ENCODE peak calls at places on chromosomes 1 and 21, in seven cellular contexts. A is H1, E is GM12878, P is HCT116, U is K562, T is SK-N-SH, O is HepG2. V is an unnamed sample. For H3K9me3, the result is how much of the 10 kb centered on the place peaks cover.

GRCh38 chr1:87805661-87806376 is 477.1 kb downstream of the LMO4 start:
- DNase-seq in A (no peak), E (no peak), P (peak), U (no peak), T (no peak), O (peak), V (no peak)

GRCh38 chr1:214927791-214928190 is 154.7 kb upstream of the KCNK2 start:
- DNase-seq in A (no peak), E (no peak), P (no peak), U (no peak), T (no peak), O (no peak), V (no peak)

GRCh38 chr1:8406946-8407345 is 89.0 kb downstream of the SLC45A1 start:
- DNase-seq in A (no peak), E (no peak), P (no peak), U (no peak), T (no peak), O (no peak), V (no peak)

GRCh38 chr1:152442291-152442690 is 28.2 kb upstream of the CRNN start:
- DNase-seq in A (no peak), E (no peak), P (no peak), U (no peak), T (no peak), O (no peak), V (no peak)

GRCh38 chr1:198686069-198686728 is 47.4 kb downstream of the PTPRC start:
- DNase-seq in A (no peak), E (no peak), P (peak), U (no peak), T (no peak), O (peak), V (no peak)

GRCh38 chr1:56302878-56303277 is 276.5 kb downstream of the PLPP3 start:
- DNase-seq in A (no peak), E (no peak), P (no peak), U (no peak), T (no peak), O (no peak), V (no peak)

GRCh38 chr21:42786884-42787283 is 92.5 kb downstream of the WDR4 start:
- DNase-seq in A (no peak), E (no peak), P (no peak), U (no peak), T (no peak), O (no peak), V (no peak)

GRCh38 chr1:17070163-17070525 is 16.3 kb upstream of the SDHB start:
- DNase-seq in A (no peak), E (no peak), P (no peak), U (no peak), T (no peak), O (no peak), V (no peak)

GRCh38 chr1:162147760-162148159 is 78.3 kb downstream of the NOS1AP start:
- DNase-seq in A (no peak), E (no peak), P (no peak), U (no peak), T (no peak), O (peak), V (no peak)

GRCh38 chr1:107433635-107434378 is 293.0 kb downstream of the NTNG1 start:
- DNase-seq in A (no peak), E (no peak), P (no peak), U (no peak), T (no peak), O (no peak), V (no peak)

GRCh38 chr1:5423109-5423508 is 569.1 kb downstream of the NPHP4 start:
- DNase-seq in A (no peak), E (no peak), P (no peak), U (no peak), T (peak), O (no peak), V (no peak)

GRCh38 chr1:41560496-41560895 is 76.0 kb upstream of the EDN2 start:
- DNase-seq in A (no peak), E (no peak), P (no peak), U (no peak), T (no peak), O (no peak), V (no peak)

GRCh38 chr1:95572962-95573361 is 339.0 kb downstream of the RWDD3 start:
- DNase-seq in A (no peak), E (no peak), P (no peak), U (no peak), T (no peak), O (no peak), V (no peak)

GRCh38 chr1:22789356-22789994 is 78.8 kb downstream of the EPHB2 start:
- DNase-seq in A (no peak), E (no peak), P (no peak), U (no peak), T (no peak), O (no peak), V (no peak)

GRCh38 chr21:24939288-24939687 is 668.0 kb downstream of the MRPL39 start:
- DNase-seq in A (no peak), E (no peak), P (no peak), U (no peak), T (no peak), O (no peak), V (no peak)

GRCh38 chr1:212814989-212815388 is 23.3 kb downstream of the TATDN3 start:
- DNase-seq in A (no peak), E (no peak), P (no peak), U (no peak), T (peak), O (peak), V (no peak)

GRCh38 chr1:230749150-230749549 is 2.0 kb downstream of the CAPN9 start:
- DNase-seq in A (no peak), E (peak), P (no peak), U (no peak), T (no peak), O (no peak), V (no peak)

GRCh38 chr1:109262231-109263010 is 13.1 kb downstream of the CELSR2 start:
- DNase-seq in A (no peak), E (no peak), P (no peak), U (no peak), T (no peak), O (no peak), V (no peak)

GRCh38 chr21:33412832-33413519 is 9.8 kb downstream of the IFNGR2 start:
- DNase-seq in A (no peak), E (no peak), P (no peak), U (no peak), T (no peak), O (peak), V (no peak)

GRCh38 chr1:204669579-204669978 is 16.0 kb downstream of the LRRN2 start:
- DNase-seq in A (no peak), E (no peak), P (no peak), U (no peak), T (no peak), O (no peak), V (no peak)

GRCh38 chr1:14108356-14109275 is 408.6 kb downstream of the PRDM2 start:
- DNase-seq in A (no peak), E (no peak), P (no peak), U (no peak), T (no peak), O (no peak), V (no peak)

GRCh38 chr1:197621761-197622160 is 153.5 kb downstream of the DENND1B start:
- DNase-seq in A (no peak), E (no peak), P (no peak), U (no peak), T (no peak), O (no peak), V (no peak)

GRCh38 chr1:156838972-156839371 is 19.9 kb downstream of the INSRR start:
- DNase-seq in A (peak), E (no peak), P (no peak), U (peak), T (peak), O (no peak), V (peak)

GRCh38 chr1:114522264-114522575 is 11.2 kb upstream of the TRIM33 start:
- DNase-seq in A (no peak), E (no peak), P (no peak), U (peak), T (no peak), O (no peak), V (no peak)

GRCh38 chr1:29650476-29650875 is 414.2 kb downstream of the PTPRU start:
- DNase-seq in A (no peak), E (no peak), P (no peak), U (no peak), T (no peak), O (no peak), V (no peak)

GRCh38 chr1:79539001-79539400 is 532.5 kb upstream of the ADGRL4 start:
- DNase-seq in A (no peak), E (no peak), P (no peak), U (no peak), T (no peak), O (no peak), V (no peak)

GRCh38 chr1:244082969-244083368 is 31.9 kb downstream of the ZBTB18 start:
- DNase-seq in A (no peak), E (no peak), P (no peak), U (no peak), T (no peak), O (no peak), V (no peak)

GRCh38 chr1:74512516-74512915 is at the start of gene LRRC53:
- DNase-seq in A (no peak), E (no peak), P (no peak), U (no peak), T (no peak), O (no peak), V (no peak)

GRCh38 chr1:32377541-32378220 is 15.3 kb downstream of the TSSK3 start:
- DNase-seq in A (no peak), E (no peak), P (no peak), U (no peak), T (no peak), O (no peak), V (no peak)

GRCh38 chr1:10288059-10288615 is 77.8 kb downstream of the KIF1B start:
- DNase-seq in A (no peak), E (no peak), P (no peak), U (no peak), T (no peak), O (no peak), V (no peak)

GRCh38 chr1:184739796-184740195 is 14.9 kb downstream of the EDEM3 start:
- DNase-seq in A (no peak), E (no peak), P (no peak), U (no peak), T (no peak), O (no peak), V (no peak)

GRCh38 chr1:115980998-115981993 is 5.0 kb downstream of the SLC22A15 start:
- DNase-seq in A (no peak), E (no peak), P (peak), U (peak), T (peak), O (peak), V (peak)

GRCh38 chr1:68116643-68117235 is 66.3 kb upstream of the DIRAS3 start:
- DNase-seq in A (peak), E (no peak), P (peak), U (peak), T (peak), O (peak), V (no peak)

GRCh38 chr1:1157033-1157365 is 16.7 kb upstream of the TTLL10 start:
- DNase-seq in A (no peak), E (no peak), P (no peak), U (no peak), T (peak), O (no peak), V (no peak)

GRCh38 chr21:41744028-41744940 is 22.6 kb downstream of the RIPK4 start:
- DNase-seq in A (no peak), E (no peak), P (no peak), U (no peak), T (no peak), O (no peak), V (no peak)

GRCh38 chr1:65221638-65222421 is 73.8 kb downstream of the AK4 start:
- DNase-seq in A (no peak), E (no peak), P (no peak), U (no peak), T (no peak), O (no peak), V (no peak)

GRCh38 chr1:27887215-27888035 is 15.1 kb downstream of the THEMIS2 start:
- DNase-seq in A (no peak), E (peak), P (no peak), U (no peak), T (no peak), O (no peak), V (no peak)
- TF ChIP-seq SIN3A in A (no peak), E (no peak), P (no peak), U (no peak), T (no peak), O (no peak), V (no peak)

GRCh38 chr1:203481186-203481585 is 5.6 kb downstream of the PRELP start:
- DNase-seq in A (no peak), E (no peak), P (no peak), U (no peak), T (no peak), O (no peak), V (no peak)

GRCh38 chr1:203479646-203480045 is 4.0 kb downstream of the PRELP start:
- DNase-seq in A (no peak), E (no peak), P (no peak), U (no peak), T (no peak), O (no peak), V (no peak)

GRCh38 chr1:203480084-203480483 is 4.5 kb downstream of the PRELP start:
- DNase-seq in A (no peak), E (no peak), P (no peak), U (no peak), T (no peak), O (no peak), V (no peak)

GRCh38 chr1:203478986-203479385 is 3.4 kb downstream of the PRELP start:
- DNase-seq in A (no peak), E (no peak), P (no peak), U (no peak), T (no peak), O (no peak), V (no peak)

GRCh38 chr1:203480525-203481084 is 5.0 kb downstream of the PRELP start:
- DNase-seq in A (no peak), E (no peak), P (peak), U (peak), T (peak), O (no peak), V (no peak)
- TF ChIP-seq POLR2AphosphoS5 in A (no peak), E (no peak), P (peak), U (no peak), T (no peak), O (no peak), V (no peak)

DNA sequence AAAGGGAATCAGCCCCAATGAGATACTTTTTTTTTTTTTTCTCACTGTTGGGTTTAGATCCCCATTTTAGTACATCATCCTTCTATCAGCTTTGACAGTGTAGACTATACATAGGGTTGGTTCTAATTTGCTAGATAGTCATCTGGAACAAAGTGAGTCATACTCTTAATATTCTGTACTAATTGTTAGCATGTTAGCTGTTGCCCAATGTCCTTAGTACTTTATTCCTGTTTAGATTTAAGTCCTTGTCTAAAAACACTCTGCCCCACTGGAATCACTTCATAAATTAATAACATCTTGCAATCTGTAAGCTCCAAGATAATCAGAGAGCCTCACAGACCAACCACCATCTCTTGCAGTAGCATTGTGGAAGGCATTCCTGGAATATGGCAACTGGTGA is 209.8 kb upstream of the KIAA0040 start:
- DNase-seq in A (no peak), E (no peak), P (no peak), U (no peak), T (no peak), O (no peak), V (no peak)
- H3K9me3 ChIP-seq in A (under half), E (under half), P (under half), U (under half), T (under half), O (under half), V (under half)

DNA sequence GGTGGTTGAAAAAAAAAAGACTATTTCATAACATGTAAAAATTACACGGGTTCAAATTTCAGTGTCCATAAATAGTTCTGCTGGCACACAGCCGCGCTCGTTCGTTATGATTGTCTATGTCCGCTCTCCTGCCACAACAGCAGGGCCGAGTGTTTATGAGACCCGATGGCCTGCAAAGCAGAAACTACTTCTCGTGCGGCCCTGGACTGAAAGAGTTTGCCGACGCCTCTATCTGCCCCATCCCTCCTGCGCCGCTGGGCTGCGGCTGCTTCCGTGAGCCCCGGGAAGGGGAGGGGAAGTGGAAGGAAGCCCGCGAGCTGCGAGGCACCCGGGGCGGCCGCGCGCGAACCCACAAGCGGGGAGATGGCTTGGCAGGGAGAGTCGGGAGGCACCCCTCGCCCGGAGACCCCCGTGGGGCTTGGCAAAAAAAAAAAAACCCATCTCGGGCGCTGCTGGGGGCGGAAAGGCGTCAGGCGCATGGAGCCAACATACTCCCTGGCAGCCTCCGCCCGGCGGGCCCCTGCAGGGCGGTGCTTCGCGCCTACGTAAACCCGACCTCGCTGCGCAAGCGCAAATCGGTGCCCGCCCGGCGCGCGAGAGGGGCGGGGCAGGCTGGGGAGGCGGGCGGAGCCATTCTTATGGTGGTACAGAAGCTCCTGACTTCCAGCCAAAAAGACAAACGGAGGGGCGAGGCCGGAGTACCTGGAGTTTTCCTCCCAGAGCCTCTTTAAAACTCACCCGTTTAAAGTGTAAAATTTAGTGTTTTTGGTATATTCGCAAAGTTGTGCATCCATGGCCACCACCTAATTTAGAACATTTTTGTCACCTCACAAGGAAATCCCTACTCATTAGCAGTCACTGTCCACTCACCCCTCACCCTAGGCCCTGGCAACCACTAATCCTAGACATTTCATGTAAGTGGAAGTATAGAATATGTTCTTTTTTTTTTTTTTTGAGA is 8.3 kb downstream of the SLC27A3 start:
- DNase-seq in A (peak), E (peak), P (peak), U (peak), T (peak), O (peak), V (peak)
- TF ChIP-seq SIN3A in A (no peak), E (peak), P (peak), U (no peak), T (no peak), O (peak), V (peak)

DNA sequence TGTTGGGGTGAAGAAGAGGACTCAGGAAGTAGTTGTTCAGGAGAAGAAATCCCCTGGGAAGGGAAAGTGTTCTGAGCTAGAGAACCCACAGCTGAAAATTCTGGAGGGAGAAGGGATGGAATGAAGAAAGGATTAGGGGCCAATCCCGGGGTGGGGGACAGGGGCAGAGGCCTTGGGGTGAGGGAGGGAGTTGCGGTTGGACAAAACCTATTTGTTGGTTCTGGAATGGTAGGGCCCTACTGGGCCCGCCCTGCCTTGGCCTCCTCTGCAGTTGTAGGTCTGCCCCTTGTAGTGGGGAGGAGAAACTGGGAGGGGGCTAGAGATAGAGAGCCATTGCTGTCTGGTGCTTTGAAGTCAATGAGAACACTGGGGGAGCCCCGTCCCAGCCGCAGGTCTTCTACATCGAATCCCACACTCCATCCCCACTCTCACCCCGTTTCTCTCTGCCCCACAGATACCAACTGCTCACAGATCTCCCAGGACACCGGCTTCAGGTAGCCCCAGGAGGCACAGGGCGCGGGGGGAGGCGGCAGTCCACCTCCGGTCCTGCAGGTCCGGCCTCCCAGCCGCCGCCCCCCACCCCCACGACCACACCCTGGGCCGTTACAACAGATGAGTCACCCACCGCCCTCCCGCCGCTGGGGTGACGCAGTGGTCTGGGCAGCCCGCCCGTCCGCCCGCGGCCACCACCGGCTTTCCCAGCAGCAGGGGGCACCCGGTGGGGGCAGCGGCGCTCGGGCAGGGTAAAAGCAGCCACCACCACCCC is 1.1 kb downstream of the TAGLN2 start:
- DNase-seq in A (no peak), E (no peak), P (peak), U (peak), T (peak), O (peak), V (no peak)
- TF ChIP-seq POLR2AphosphoS5 in A (no peak), E (peak), P (peak), U (peak), T (no peak), O (no peak), V (peak)

DNA sequence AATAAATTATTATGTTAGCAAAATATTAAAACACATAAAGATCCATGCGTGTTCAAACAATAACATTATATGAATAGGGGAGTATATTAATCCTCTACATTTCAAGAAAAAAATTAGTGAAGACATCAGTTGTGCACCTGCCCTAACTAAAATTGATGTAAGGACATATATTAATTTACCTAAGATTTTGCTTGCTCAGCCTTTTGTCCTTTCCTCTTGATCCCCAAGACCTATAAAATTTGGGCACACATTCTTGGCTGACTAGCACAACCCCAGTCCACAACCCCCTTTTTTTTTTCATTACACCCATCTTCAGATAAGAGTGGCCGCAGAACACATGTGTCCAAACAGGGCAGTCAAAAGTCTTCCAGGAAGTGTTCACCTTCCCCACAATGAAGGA is 6.6 kb downstream of the KRTAP21-2 start:
- DNase-seq in A (no peak), E (no peak), P (no peak), U (no peak), T (no peak), O (no peak), V (no peak)
- H3K9me3 ChIP-seq in A (under half), E (under half), P (under half), U (under half), T (under half), O (half or more), V (under half)